ENCODE peak calls at places on chromosomes 3 and 15, in six cellular contexts. B, I, D, J, E and T are unnamed samples.

GRCh38 chr3:56761023-56761422 is 40.7 kb downstream of the ARHGEF3 start:
- DNase-seq in I (no peak), B (no peak), E (no peak), J (no peak), D (no peak), T (no peak)

GRCh38 chr15:66864871-66865281 is 162.8 kb downstream of the SMAD6 start:
- DNase-seq in J (no peak), D (no peak), B (no peak), E (no peak), I (peak), T (peak)

GRCh38 chr15:41115088-41115651 is 910 bp downstream of the INO80 start:
- DNase-seq in J (no peak), I (no peak), D (peak), E (no peak), B (peak), T (no peak)

GRCh38 chr15:70447927-70448698 is 315.2 kb downstream of the UACA start:
- DNase-seq in I (peak), D (no peak), E (peak), J (no peak), B (no peak), T (peak)

GRCh38 chr15:93205413-93205812 is 116.4 kb upstream of the RGMA start:
- DNase-seq in J (no peak), I (no peak), D (no peak), E (no peak), B (no peak), T (no peak)

GRCh38 chr3:47536221-47536891 is 22.8 kb upstream of the ELP6 start:
- DNase-seq in J (no peak), D (peak), E (no peak), B (no peak), I (no peak), T (no peak)

GRCh38 chr3:50515565-50516047 is 12.2 kb upstream of the CACNA2D2 start:
- DNase-seq in B (peak), E (no peak), J (no peak), I (no peak), D (no peak), T (no peak)

GRCh38 chr3:164890061-164890460 is 188.2 kb downstream of the SI start:
- DNase-seq in J (no peak), D (no peak), B (no peak), I (no peak), E (no peak), T (no peak)

GRCh38 chr3:42937334-42937733 is 31.4 kb downstream of the ZNF662 start:
- DNase-seq in J (no peak), I (no peak), B (no peak), E (no peak), D (no peak), T (no peak)